ENCODE peak calls at places on chromosomes 12 and 14, in four cellular contexts. One of them, this sample, is unnamed.

GRCh38 chr14:101125719-101126375 is 222.3 kb upstream of the RTL1 start:
- DNase-seq in left ventricle myocardium inferior: no peak
- DNase-seq in IMR-90: no peak
- DNase-seq in K562: no peak
- DNase-seq in this sample: peak; percentile 3

GRCh38 chr14:73752297-73752992 is 38.3 kb upstream of the PNMA1 start:
- DNase-seq in IMR-90: peak; percentile 45
- DNase-seq in K562: no peak
- DNase-seq in left ventricle myocardium inferior: peak; percentile 81
- DNase-seq in this sample: peak; percentile 73

GRCh38 chr14:47149326-47149725 is 497.7 kb upstream of the RPL10L start:
- DNase-seq in K562: no peak
- DNase-seq in left ventricle myocardium inferior: no peak
- DNase-seq in IMR-90: no peak
- DNase-seq in this sample: no peak

GRCh38 chr12:126481688-126482087 is 1416.5 kb downstream of the AACS start:
- DNase-seq in left ventricle myocardium inferior: no peak
- DNase-seq in K562: no peak
- DNase-seq in IMR-90: no peak
- DNase-seq in this sample: no peak

GRCh38 chr14:57657487-57657886 is 163.8 kb upstream of the CCDC198 start:
- DNase-seq in IMR-90: peak; percentile 16
- DNase-seq in left ventricle myocardium inferior: no peak
- DNase-seq in K562: no peak
- DNase-seq in this sample: no peak

GRCh38 chr12:3042394-3042793 is 34.8 kb upstream of the TSPAN9 start:
- DNase-seq in IMR-90: no peak
- DNase-seq in left ventricle myocardium inferior: peak; percentile 67
- DNase-seq in K562: no peak
- DNase-seq in this sample: peak; percentile 55

GRCh38 chr14:85531594-85532391 is 1.8 kb downstream of the FLRT2 start:
- DNase-seq in K562: no peak
- DNase-seq in IMR-90: peak; percentile 80
- DNase-seq in left ventricle myocardium inferior: peak; percentile 55
- DNase-seq in this sample: peak; percentile 4

GRCh38 chr12:69036999-69037398 is 104.0 kb upstream of the CPM start:
- DNase-seq in IMR-90: no peak
- DNase-seq in K562: no peak
- DNase-seq in left ventricle myocardium inferior: no peak
- DNase-seq in this sample: no peak

GRCh38 chr12:115824936-115825602 is 452.4 kb downstream of the MED13L start:
- DNase-seq in IMR-90: no peak
- DNase-seq in K562: no peak
- DNase-seq in left ventricle myocardium inferior: no peak
- DNase-seq in this sample: no peak

GRCh38 chr12:56377310-56377988 is 14.8 kb upstream of the APOF start:
- DNase-seq in left ventricle myocardium inferior: no peak
- DNase-seq in K562: peak; percentile 57
- DNase-seq in IMR-90: peak; percentile 62
- DNase-seq in this sample: no peak

GRCh38 chr12:94169966-94170689 is 21.8 kb downstream of the PLXNC1 start:
- DNase-seq in left ventricle myocardium inferior: no peak
- DNase-seq in K562: no peak
- DNase-seq in IMR-90: no peak
- DNase-seq in this sample: no peak

GRCh38 chr12:122244565-122245371 is 18.9 kb upstream of the DIABLO start:
- DNase-seq in left ventricle myocardium inferior: no peak
- DNase-seq in IMR-90: no peak
- DNase-seq in K562: no peak
- DNase-seq in this sample: no peak

GRCh38 chr14:104469591-104469990 is 110.0 kb upstream of the C14orf180 start:
- DNase-seq in IMR-90: no peak
- DNase-seq in K562: no peak
- DNase-seq in left ventricle myocardium inferior: no peak
- DNase-seq in this sample: no peak

GRCh38 chr12:57474430-57474829 is 5.2 kb downstream of the ARHGAP9 start:
- DNase-seq in left ventricle myocardium inferior: no peak
- DNase-seq in IMR-90: no peak
- DNase-seq in K562: no peak
- DNase-seq in this sample: no peak

GRCh38 chr12:111451232-111451631 is 45.5 kb downstream of the SH2B3 start:
- DNase-seq in IMR-90: no peak
- DNase-seq in left ventricle myocardium inferior: no peak
- DNase-seq in K562: no peak
- DNase-seq in this sample: no peak

GRCh38 chr12:13044002-13044858 is at the start of gene FAM234B:
- DNase-seq in left ventricle myocardium inferior: peak; percentile 83
- DNase-seq in K562: peak; percentile 76
- DNase-seq in IMR-90: peak; percentile 62
- DNase-seq in this sample: peak; percentile 87

GRCh38 chr12:124518051-124518932 is 49.1 kb downstream of the NCOR2 start:
- DNase-seq in IMR-90: peak; percentile 99
- DNase-seq in left ventricle myocardium inferior: peak; percentile 99
- DNase-seq in K562: no peak
- DNase-seq in this sample: peak; percentile 92

GRCh38 chr12:94169495-94169894 is 21.1 kb downstream of the PLXNC1 start:
- DNase-seq in IMR-90: no peak
- DNase-seq in K562: no peak
- DNase-seq in left ventricle myocardium inferior: no peak
- DNase-seq in this sample: no peak

GRCh38 chr14:77554207-77554606 is 55.6 kb upstream of the ISM2 start:
- DNase-seq in left ventricle myocardium inferior: no peak
- DNase-seq in IMR-90: no peak
- DNase-seq in K562: no peak
- DNase-seq in this sample: no peak

GRCh38 chr12:77894548-77894947 is 63.9 kb downstream of the NAV3 start:
- DNase-seq in IMR-90: no peak
- DNase-seq in left ventricle myocardium inferior: no peak
- DNase-seq in K562: no peak
- DNase-seq in this sample: no peak

GRCh38 chr12:64450711-64451486 is 1.0 kb upstream of the TBK1 start:
- DNase-seq in left ventricle myocardium inferior: no peak
- DNase-seq in K562: no peak
- DNase-seq in IMR-90: peak; percentile 19
- DNase-seq in this sample: peak; percentile 12

GRCh38 chr14:58637391-58638230 is at the start of gene DACT1:
- DNase-seq in K562: peak; percentile 64
- DNase-seq in left ventricle myocardium inferior: peak; percentile 76
- DNase-seq in IMR-90: peak; percentile 79
- DNase-seq in this sample: peak; percentile 51

GRCh38 chr14:99838555-99839193 is 45.5 kb downstream of the EML1 start:
- DNase-seq in K562: no peak
- DNase-seq in IMR-90: peak; percentile 59
- DNase-seq in left ventricle myocardium inferior: no peak
- DNase-seq in this sample: no peak

GRCh38 chr12:88325828-88326214 is 183.7 kb downstream of the TMTC3 start:
- DNase-seq in IMR-90: peak; percentile 71
- DNase-seq in left ventricle myocardium inferior: no peak
- DNase-seq in K562: no peak
- DNase-seq in this sample: no peak

DNA sequence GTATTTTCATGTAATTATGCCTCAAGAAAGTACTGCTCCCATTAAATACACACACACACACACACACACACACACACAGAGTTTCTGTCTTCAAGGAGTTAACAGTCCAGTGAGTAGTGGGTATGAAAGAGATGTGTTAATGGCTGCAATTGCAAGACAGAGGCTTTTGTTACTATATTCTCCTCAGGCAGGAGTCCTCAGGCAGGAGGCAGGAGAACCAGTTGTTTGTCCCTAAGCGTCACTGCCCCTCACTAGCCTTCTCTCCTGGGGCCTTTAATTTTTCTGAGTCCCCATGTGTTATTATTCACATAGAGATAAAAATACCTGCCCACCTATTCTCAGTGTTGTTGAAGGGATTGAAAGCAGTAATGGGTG is 31.2 kb downstream of the DAD1 start:
- DNase-seq in IMR-90: no peak
- DNase-seq in K562: no peak
- DNase-seq in left ventricle myocardium inferior: no peak
- DNase-seq in this sample: no peak
- TF ChIP-seq CTCF in IMR-90: no peak
- TF ChIP-seq CTCF in K562: no peak
- TF ChIP-seq CTCF in left ventricle myocardium inferior: no peak
- TF ChIP-seq CTCF in this sample: no peak

GRCh38 chr12:6536894-6537579 is 2.7 kb downstream of the GAPDH start:
- DNase-seq in left ventricle myocardium inferior: no peak
- DNase-seq in IMR-90: no peak
- DNase-seq in K562: no peak
- DNase-seq in this sample: peak; percentile 32
- H3K4me1 ChIP-seq in left ventricle myocardium inferior: peaks cover 93% of the 10 kb centered on the region
- H3K4me1 ChIP-seq in IMR-90: peaks cover 17% of the 10 kb centered on the region
- H3K4me1 ChIP-seq in K562: peaks cover 85% of the 10 kb centered on the region
- H3K4me1 ChIP-seq in this sample: peaks cover 24% of the 10 kb centered on the region

GRCh38 chr12:5648692-5649338 is 216.9 kb downstream of the NTF3 start:
- DNase-seq in left ventricle myocardium inferior: no peak
- DNase-seq in IMR-90: peak; percentile 58
- DNase-seq in K562: no peak
- DNase-seq in this sample: no peak
- TF ChIP-seq CTCF in left ventricle myocardium inferior: peak; percentile 67
- TF ChIP-seq CTCF in IMR-90: peak; percentile 67
- TF ChIP-seq CTCF in K562: peak; percentile 42
- TF ChIP-seq CTCF in this sample: peak; percentile 52

DNA sequence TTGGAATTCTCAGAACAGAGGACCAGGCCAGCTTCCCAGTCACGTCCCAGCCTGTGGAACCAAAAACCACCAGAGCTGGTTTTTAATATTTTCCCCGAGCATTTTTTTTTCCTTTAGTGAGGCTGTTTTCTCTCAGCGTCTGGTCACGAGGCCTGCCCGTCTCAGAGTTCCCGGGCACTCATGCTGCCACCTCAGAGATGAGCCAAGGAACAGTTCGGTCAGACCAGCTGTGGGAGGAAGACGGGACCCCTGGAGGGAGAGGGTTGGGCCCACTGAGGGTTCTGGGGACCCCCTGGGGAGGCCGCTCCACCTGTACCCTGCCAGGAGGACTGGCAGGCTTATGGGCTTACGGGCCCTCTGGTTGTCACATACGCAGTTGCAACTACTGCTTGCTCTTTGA is 39.9 kb downstream of the JDP2 start:
- DNase-seq in IMR-90: no peak
- DNase-seq in left ventricle myocardium inferior: no peak
- DNase-seq in K562: no peak
- DNase-seq in this sample: no peak
- H3K4me1 ChIP-seq in IMR-90: no peaks in the 10 kb centered on the region
- H3K4me1 ChIP-seq in left ventricle myocardium inferior: peaks cover 32% of the 10 kb centered on the region
- H3K4me1 ChIP-seq in K562: no peaks in the 10 kb centered on the region
- H3K4me1 ChIP-seq in this sample: no peaks in the 10 kb centered on the region

This sample was measured in BE2C.